ENCODE peak calls at places on chromosomes 11 and 22, in six cellular contexts. Z, V, O, B, P and H are unnamed samples.

GRCh38 chr11:76047231-76047630 is 159.1 kb downstream of the WNT11 start:
- DNase-seq in B (no peak), Z (no peak), P (no peak), V (no peak), O (no peak), H (no peak)

GRCh38 chr22:49693416-49693815 is 134.3 kb downstream of the BRD1 start:
- DNase-seq in P (no peak), V (no peak), B (no peak), O (no peak), Z (no peak), H (no peak)

GRCh38 chr22:35203583-35203982 is 53.7 kb upstream of the HMGXB4 start:
- DNase-seq in O (no peak), B (no peak), V (no peak), Z (no peak), P (no peak), H (no peak)

GRCh38 chr11:15062631-15063030 is 10.8 kb upstream of the CALCB start:
- DNase-seq in O (no peak), B (no peak), P (no peak), Z (no peak), V (no peak), H (no peak)

GRCh38 chr11:121489823-121490222 is 37.1 kb upstream of the SORL1-AS1 start:
- DNase-seq in B (no peak), V (no peak), P (no peak), Z (no peak), O (no peak), H (no peak)

GRCh38 chr22:29877620-29878019 is 5.4 kb upstream of the MTMR3 start:
- DNase-seq in V (no peak), O (no peak), P (no peak), Z (no peak), B (no peak), H (no peak)

GRCh38 chr22:46792061-46792796 is 29.8 kb downstream of the TBC1D22A start:
- DNase-seq in B (no peak), O (no peak), P (no peak), V (no peak), Z (no peak), H (no peak)

GRCh38 chr22:21020802-21021429 is 6.0 kb downstream of the P2RX6 start:
- DNase-seq in O (peak; percentile 15), Z (peak; percentile 55), B (no peak), V (no peak), P (no peak), H (no peak)

GRCh38 chr11:1327064-1327460 is 17.6 kb upstream of the TOLLIP start:
- DNase-seq in P (no peak), V (no peak), Z (no peak), B (no peak), O (no peak), H (no peak)

GRCh38 chr22:30298005-30298701 is 8.8 kb upstream of the CASTOR1 start:
- DNase-seq in B (no peak), Z (no peak), P (peak; percentile 59), V (peak; percentile 79), O (no peak), H (no peak)

GRCh38 chr11:111510311-111510710 is 1.9 kb downstream of the BTG4 start:
- DNase-seq in P (no peak), V (no peak), B (no peak), O (no peak), Z (no peak), H (no peak)

GRCh38 chr11:57662893-57663292 is 5.0 kb upstream of the ZDHHC5 start:
- DNase-seq in P (no peak), V (no peak), O (no peak), B (no peak), Z (no peak), H (no peak)

GRCh38 chr11:19244084-19244483 is 3.3 kb upstream of the E2F8 start:
- DNase-seq in V (no peak), P (peak; percentile 35), Z (no peak), B (no peak), O (no peak), H (no peak)

GRCh38 chr22:17167486-17167885 is 8.4 kb upstream of the HDHD5 start:
- DNase-seq in B (no peak), O (peak; percentile 90), P (no peak), V (no peak), Z (no peak), H (no peak)

GRCh38 chr22:49325531-49326395 is 501.9 kb downstream of the BRD1 start:
- DNase-seq in O (no peak), V (peak; percentile 55), P (no peak), Z (no peak), B (no peak), H (peak; percentile 43)

GRCh38 chr11:118497831-118498230 is 29.4 kb upstream of the TTC36 start:
- DNase-seq in P (no peak), B (no peak), Z (no peak), V (no peak), O (no peak), H (no peak)

GRCh38 chr22:39349506-39349966 is 255 bp upstream of the SYNGR1 start:
- DNase-seq in Z (peak; percentile 88), V (no peak), O (peak; percentile 82), B (no peak), P (peak; percentile 27), H (no peak)

GRCh38 chr11:97703815-97704214 is 1314.0 kb downstream of the JRKL start:
- DNase-seq in V (no peak), Z (no peak), B (no peak), O (no peak), P (no peak), H (no peak)

GRCh38 chr22:44166448-44166847 is 14.3 kb upstream of the PARVG start:
- DNase-seq in P (no peak), Z (no peak), V (no peak), O (no peak), B (no peak), H (no peak)

GRCh38 chr22:17920145-17920605 is 104.2 kb downstream of the MICAL3 start:
- DNase-seq in B (no peak), Z (peak; percentile 59), O (peak; percentile 90), V (no peak), P (peak; percentile 79), H (no peak)

GRCh38 chr11:8605956-8606355 is 11.9 kb upstream of the STK33 start:
- DNase-seq in P (no peak), V (no peak), Z (no peak), B (no peak), O (no peak), H (no peak)

GRCh38 chr11:120182790-120183491 is 27.9 kb upstream of the OAF start:
- DNase-seq in P (peak; percentile 78), Z (no peak), O (peak; percentile 85), V (peak; percentile 52), B (no peak), H (peak; percentile 62)

GRCh38 chr22:27603111-27603822 is 198.3 kb downstream of the MN1 start:
- DNase-seq in O (no peak), Z (no peak), P (no peak), V (no peak), B (no peak), H (no peak)

GRCh38 chr22:34334893-34335292 is 414.6 kb upstream of the LARGE1 start:
- DNase-seq in O (no peak), V (no peak), P (no peak), Z (no peak), B (no peak), H (no peak)

GRCh38 chr22:20816559-20816958 is 42.1 kb downstream of the PI4KA start:
- DNase-seq in Z (no peak), V (no peak), P (no peak), B (no peak), O (no peak), H (no peak)

GRCh38 chr22:45262195-45262930 is 21.7 kb upstream of the KIAA0930 start:
- DNase-seq in V (no peak), Z (no peak), B (no peak), P (no peak), O (peak; percentile 64), H (no peak)
- H3K4me3 ChIP-seq in V (no peak overlapping the region), Z (no peak overlapping the region), B (no peak overlapping the region), P (no peak overlapping the region), O (no peak overlapping the region), H (no peak overlapping the region)

GRCh38 chr11:67301951-67302516 is 1.3 kb upstream of the SSH3 start:
- DNase-seq in O (peak; percentile 84), B (no peak), P (peak; percentile 76), V (peak; percentile 83), Z (peak; percentile 71), H (no peak)

GRCh38 chr11:67304511-67305113 is 1.3 kb downstream of the SSH3 start:
- DNase-seq in P (peak; percentile 9), Z (no peak), O (peak; percentile 47), B (no peak), V (peak; percentile 56), H (no peak)

GRCh38 chr11:67302571-67303131 is 679 bp upstream of the SSH3 start:
- DNase-seq in V (peak; percentile 88), Z (peak; percentile 78), B (no peak), O (peak; percentile 77), P (peak; percentile 69), H (peak; percentile 66)

GRCh38 chr11:67303989-67304411 is 670 bp downstream of the SSH3 start:
- DNase-seq in V (peak; percentile 79), P (peak; percentile 55), Z (no peak), O (peak; percentile 79), B (no peak), H (peak; percentile 64)

DNA sequence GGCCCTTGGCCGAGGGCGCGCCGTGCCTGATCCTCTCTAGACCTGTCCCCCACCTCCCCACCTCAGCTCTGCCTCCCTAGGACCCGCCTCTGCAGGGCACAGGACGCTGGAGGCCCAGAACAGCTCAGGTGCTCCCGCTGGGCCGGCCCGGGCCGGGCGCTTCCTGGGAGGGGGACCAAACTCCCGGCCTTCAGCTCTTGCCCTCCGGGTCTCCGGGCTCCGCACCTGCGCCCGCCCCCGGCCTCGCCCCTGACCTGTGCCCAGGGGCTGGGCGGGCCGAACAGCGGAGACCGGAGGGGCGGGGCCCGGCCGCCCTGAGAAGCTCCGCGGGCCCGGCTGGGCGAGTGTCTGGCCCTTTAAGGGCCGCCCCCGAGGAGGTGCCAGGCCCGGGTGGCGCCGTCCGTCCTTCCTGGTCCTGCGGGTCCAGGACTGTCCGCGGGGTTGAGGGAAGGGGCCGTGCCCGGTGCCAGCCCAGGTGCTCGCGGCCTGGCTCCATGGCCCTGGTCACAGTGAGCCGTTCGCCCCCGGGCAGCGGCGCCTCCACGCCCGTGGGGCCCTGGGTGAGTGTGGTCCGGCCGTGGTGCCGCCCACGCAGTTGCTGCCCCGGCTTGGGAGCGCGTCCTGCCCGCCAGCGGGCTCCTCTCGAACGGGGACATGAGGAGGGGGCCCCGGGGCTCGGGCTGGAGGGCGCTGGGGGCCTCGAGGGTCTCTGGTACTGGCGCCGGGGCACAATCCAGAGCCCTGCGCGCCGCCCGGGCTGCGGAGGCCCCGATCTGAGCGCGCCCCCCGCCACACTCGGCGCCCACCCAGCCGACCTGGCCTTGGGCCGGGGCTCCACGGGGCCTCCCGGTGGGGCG is at the start of gene SSH3:
- DNase-seq in B (no peak), O (peak; percentile 92), Z (peak; percentile 87), P (peak; percentile 90), V (peak; percentile 94), H (peak; percentile 88)
- H3K27ac ChIP-seq in B (peak within 1 kb of the TSS; percentile 83), O (peak within 1 kb of the TSS; percentile 34), Z (no peak within 1 kb of the TSS), P (peak within 1 kb of the TSS; percentile 90), V (peak within 1 kb of the TSS; percentile 86), H (peak within 1 kb of the TSS; percentile 72)

GRCh38 chr11:18243783-18244362 is 4.6 kb downstream of the SAA2 start:
- DNase-seq in O (no peak), P (peak; percentile 70), V (no peak), B (peak; percentile 54), Z (peak; percentile 80), H (no peak)
- H3K4me3 ChIP-seq in O (no peak overlapping the region), P (no peak overlapping the region), V (no peak overlapping the region), B (no peak overlapping the region), Z (no peak overlapping the region), H (no peak overlapping the region)

DNA sequence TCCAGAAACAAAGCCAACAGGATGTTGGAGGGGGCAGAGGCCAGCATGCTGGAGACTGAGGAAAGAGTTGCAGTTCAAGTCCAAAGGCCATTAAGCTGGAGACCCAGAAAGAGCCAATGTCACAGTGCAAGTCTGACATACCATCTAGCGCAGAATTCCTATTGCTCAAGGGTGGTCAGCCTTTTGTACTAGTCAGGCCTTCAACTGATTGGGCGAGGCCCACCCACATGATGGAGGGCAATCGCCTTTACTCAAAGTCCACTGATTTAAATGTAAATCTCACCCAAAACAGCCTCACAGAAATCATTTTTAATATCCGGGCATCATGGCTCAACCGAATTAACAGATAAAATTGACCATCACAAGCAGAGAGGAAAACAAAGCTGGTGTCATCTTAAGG is 113.9 kb downstream of the RCN1 start:
- DNase-seq in O (no peak), P (no peak), V (no peak), B (no peak), Z (no peak), H (no peak)
- H3K27ac ChIP-seq in O (no peak overlapping the region), P (no peak overlapping the region), V (no peak overlapping the region), B (no peak overlapping the region), Z (no peak overlapping the region), H (no peak overlapping the region)